ENCODE peak calls at places on chromosomes 13 and 19, in six cellular contexts. E, G, L, T, I and H are unnamed samples.

GRCh38 chr19:45999653-46000121 is 4.4 kb downstream of the CCDC61 start:
- DNase-seq in E (no peak), L (no peak), I (no peak), T (no peak), G (peak), H (no peak)

GRCh38 chr13:42173789-42174343 is 98.1 kb upstream of the AKAP11 start:
- DNase-seq in G (no peak), L (no peak), E (no peak), T (no peak), I (no peak), H (no peak)

GRCh38 chr13:74573654-74574053 is 439.4 kb upstream of the KLF12 start:
- DNase-seq in E (no peak), I (no peak), G (no peak), T (no peak), L (no peak), H (no peak)

GRCh38 chr19:10111405-10111811 is at the start of gene P2RY11:
- DNase-seq in G (no peak), L (peak), E (no peak), I (no peak), T (no peak), H (no peak)

GRCh38 chr13:38303816-38304215 is 45.8 kb upstream of the UFM1 start:
- DNase-seq in E (no peak), L (no peak), T (no peak), I (no peak), G (no peak), H (no peak)

GRCh38 chr13:74596691-74597090 is 462.5 kb upstream of the KLF12 start:
- DNase-seq in G (no peak), L (no peak), E (no peak), T (no peak), I (no peak), H (no peak)

GRCh38 chr19:44212865-44213346 is 574 bp downstream of the ZNF227 start:
- DNase-seq in E (no peak), G (peak), T (peak), L (no peak), I (no peak), H (no peak)

GRCh38 chr19:11375143-11375948 is 880 bp downstream of the SWSAP1 start:
- DNase-seq in T (no peak), L (no peak), I (peak), E (no peak), G (peak), H (no peak)

GRCh38 chr13:105083986-105084385 is 1451.5 kb downstream of the EFNB2 start:
- DNase-seq in L (no peak), T (no peak), G (peak), E (no peak), I (no peak), H (no peak)

GRCh38 chr13:31774186-31774585 is 34.9 kb downstream of the RXFP2 start:
- DNase-seq in E (no peak), T (no peak), I (no peak), G (no peak), L (no peak), H (no peak)

GRCh38 chr19:49951806-49952474 is 9.0 kb downstream of the SIGLEC11 start:
- DNase-seq in G (no peak), T (no peak), E (no peak), L (no peak), I (no peak), H (no peak)

GRCh38 chr13:79837741-79838450 is 356.9 kb downstream of the NDFIP2 start:
- DNase-seq in G (no peak), L (no peak), T (peak), E (no peak), I (no peak), H (no peak)

GRCh38 chr19:34432797-34433196 is 4.6 kb downstream of the UBA2 start:
- DNase-seq in E (no peak), L (no peak), G (no peak), I (no peak), T (peak), H (no peak)

GRCh38 chr13:20301391-20302071 is 69.4 kb upstream of the GJB6 start:
- DNase-seq in E (no peak), G (no peak), L (no peak), I (no peak), T (no peak), H (no peak)

GRCh38 chr19:913080-913748 is at the start of gene R3HDM4:
- DNase-seq in E (peak), G (no peak), L (peak), I (peak), T (peak), H (peak)

GRCh38 chr19:10112037-10112751 is 701 bp downstream of the P2RY11 start:
- DNase-seq in L (peak), G (no peak), I (no peak), T (no peak), E (no peak), H (no peak)